ENCODE peak calls at places on chromosome 7, in nine cellular contexts. C is EL; I is type B pancreatic cell; W is GM20000; V is AG09309; Y is AG08396; T is colonic mucosa; K is activated CD4-positive, alpha-beta T cell treated with anti-CD3 and anti-CD28 coated beads, Interleukin-2, amount 50 U/mL, for 4 hours; B is activated CD8-positive, alpha-beta memory T cell treated with anti-CD3 and anti-CD28 coated beads for 24 hours. G is an unnamed sample.

GRCh38 chr7:43631559-43631958 is 48.7 kb downstream of the STK17A start:
- DNase-seq in C (no peak), I (no peak), W (no peak), V (no peak), Y (no peak), T (no peak), K (no peak), B (no peak), G (no peak)

GRCh38 chr7:26179422-26179821 is 21.1 kb downstream of the HNRNPA2B1 start:
- DNase-seq in C (no peak), I (no peak), W (no peak), V (no peak), Y (no peak), T (no peak), K (no peak), B (no peak), G (no peak)

GRCh38 chr7:151126500-151127137 is 40.3 kb downstream of the AGAP3 start:
- DNase-seq in C (no peak), I (no peak), W (peak), V (no peak), Y (no peak), T (peak), K (no peak), B (no peak), G (peak)

GRCh38 chr7:100013328-100013676 is 2.1 kb upstream of the ZKSCAN1 start:
- DNase-seq in C (no peak), I (no peak), W (no peak), V (no peak), Y (no peak), T (no peak), K (peak), B (no peak), G (peak)

GRCh38 chr7:54189330-54189729 is 352.8 kb upstream of the VSTM2A start:
- DNase-seq in C (no peak), I (no peak), W (no peak), V (no peak), Y (no peak), T (no peak), K (no peak), B (no peak), G (no peak)

GRCh38 chr7:155543011-155543881 is 3.1 kb downstream of the CNPY1 start:
- DNase-seq in C (no peak), I (no peak), W (no peak), V (no peak), Y (no peak), T (no peak), K (no peak), B (no peak), G (no peak)

GRCh38 chr7:44935583-44935982 is 43.2 kb downstream of the MYO1G start:
- DNase-seq in C (no peak), I (no peak), W (no peak), V (no peak), Y (no peak), T (no peak), K (no peak), B (no peak), G (no peak)

GRCh38 chr7:5248201-5248885 is 34.4 kb upstream of the SLC29A4 start:
- DNase-seq in C (no peak), I (no peak), W (no peak), V (no peak), Y (no peak), T (peak), K (no peak), B (no peak), G (no peak)

GRCh38 chr7:151851160-151851751 is 25.7 kb downstream of the PRKAG2 start:
- DNase-seq in C (no peak), I (no peak), W (no peak), V (no peak), Y (no peak), T (no peak), K (no peak), B (peak), G (no peak)

GRCh38 chr7:5636914-5637313 is 144.5 kb downstream of the RNF216 start:
- DNase-seq in C (peak), I (no peak), W (no peak), V (peak), Y (peak), T (peak), K (no peak), B (no peak), G (peak)

GRCh38 chr7:50317221-50317678 is 12.7 kb downstream of the IKZF1 start:
- DNase-seq in C (no peak), I (no peak), W (peak), V (no peak), Y (no peak), T (no peak), K (no peak), B (no peak), G (no peak)

GRCh38 chr7:155233703-155234492 is 63.8 kb upstream of the INSIG1 start:
- DNase-seq in C (peak), I (no peak), W (no peak), V (no peak), Y (no peak), T (no peak), K (no peak), B (no peak), G (no peak)

GRCh38 chr7:514651-515598 is 4.7 kb downstream of the PDGFA start:
- DNase-seq in C (peak), I (no peak), W (no peak), V (no peak), Y (no peak), T (peak), K (no peak), B (no peak), G (peak)

GRCh38 chr7:130921391-130922180 is 187.6 kb upstream of the KLF14 start:
- DNase-seq in C (peak), I (no peak), W (no peak), V (peak), Y (no peak), T (peak), K (no peak), B (peak), G (no peak)